ENCODE peak calls at places on chromosome 22, in nine cellular contexts. Y is esophagus squamous epithelium, O is HepG2, E is BJ, V is B cell, I is HS-5, Z is EH, N is astrocyte of the spinal cord, R is HCT116. W is an unnamed sample.
A peak's percentile ranks its signal among the peaks of the same experiment; 100 is the strongest.

GRCh38 chr22:49257551-49257951 is 570.1 kb downstream of the BRD1 start:
- DNase-seq in Y (no peak), O (no peak), E (no peak), V (no peak), I (no peak), Z (no peak), N (no peak), R (no peak), W (peak; percentile 65)

GRCh38 chr22:50178471-50178864 is 7.2 kb upstream of the TRABD start:
- DNase-seq in Y (no peak), O (no peak), E (no peak), V (no peak), I (no peak), Z (no peak), N (no peak), R (no peak), W (peak; percentile 55)

GRCh38 chr22:46062232-46062615 is 85.3 kb upstream of the WNT7B start:
- DNase-seq in Y (no peak), O (no peak), E (no peak), V (no peak), I (no peak), Z (no peak), N (no peak), R (no peak), W (no peak)

GRCh38 chr22:43423046-43423445 is 11.2 kb downstream of the MPPED1 start:
- DNase-seq in Y (no peak), O (no peak), E (no peak), V (no peak), I (no peak), Z (no peak), N (no peak), R (no peak), W (no peak)

GRCh38 chr22:49325531-49326395 is 501.9 kb downstream of the BRD1 start:
- DNase-seq in Y (no peak), O (no peak), E (no peak), V (no peak), I (no peak), Z (no peak), N (no peak), R (no peak), W (peak; percentile 37)

GRCh38 chr22:19844423-19845368 is 10.0 kb downstream of the GNB1L start:
- DNase-seq in Y (no peak), O (no peak), E (no peak), V (no peak), I (no peak), Z (peak; percentile 90), N (no peak), R (no peak), W (peak; percentile 82)

GRCh38 chr22:43129426-43130425 is 13.5 kb downstream of the MCAT start:
- DNase-seq in Y (no peak), O (no peak), E (no peak), V (no peak), I (no peak), Z (no peak), N (no peak), R (no peak), W (no peak)

GRCh38 chr22:44928064-44928463 is 81.7 kb downstream of the PHF21B start:
- DNase-seq in Y (no peak), O (no peak), E (no peak), V (no peak), I (no peak), Z (no peak), N (no peak), R (no peak), W (no peak)

GRCh38 chr22:46934172-46934745 is 171.8 kb downstream of the TBC1D22A start:
- DNase-seq in Y (no peak), O (no peak), E (no peak), V (no peak), I (no peak), Z (no peak), N (no peak), R (no peak), W (peak; percentile 54)

GRCh38 chr22:19039796-19040580 is 82.2 kb downstream of the DGCR2 start:
- DNase-seq in Y (no peak), O (no peak), E (no peak), V (no peak), I (no peak), Z (no peak), N (no peak), R (no peak), W (peak; percentile 52)

GRCh38 chr22:42179616-42180015 is 49.0 kb upstream of the CYP2D6 start:
- DNase-seq in Y (no peak), O (no peak), E (peak; percentile 71), V (no peak), I (peak; percentile 88), Z (peak; percentile 94), N (peak; percentile 80), R (no peak), W (no peak)

GRCh38 chr22:42397332-42398246 is 34.6 kb downstream of the NFAM1 start:
- DNase-seq in Y (no peak), O (no peak), E (no peak), V (peak; percentile 88), I (no peak), Z (no peak), N (no peak), R (no peak), W (no peak)

GRCh38 chr22:43533656-43534428 is 122.0 kb downstream of the MPPED1 start:
- DNase-seq in Y (no peak), O (no peak), E (no peak), V (no peak), I (no peak), Z (no peak), N (no peak), R (no peak), W (no peak)